ENCODE peak calls at places on chromosomes 4 and X, in seven cellular contexts. Q is NCI-H1105, I is NCI-H774, P is AG10803, S is HEK293T, O is dorsolateral prefrontal cortex, M is astrocyte of the spinal cord. B is an unnamed sample.

GRCh38 chr4:76830612-76831474 is 67.1 kb downstream of the SOWAHB start:
- DNase-seq in Q (peak), I (peak), P (peak), S (peak), O (no peak), M (peak), B (peak)

GRCh38 chr4:151325320-151326246 is at the start of gene SH3D19:
- DNase-seq in Q (peak), I (peak), P (peak), S (peak), O (peak), M (peak), B (peak)

GRCh38 chr4:3257691-3258482 is 8.9 kb downstream of the MSANTD1 start:
- DNase-seq in Q (no peak), I (no peak), P (peak), S (no peak), O (peak), M (peak), B (peak)

GRCh38 chr4:136893638-136894037 is 638.7 kb downstream of the PCDH18 start:
- DNase-seq in Q (no peak), I (no peak), P (no peak), S (no peak), O (no peak), M (no peak), B (peak)

GRCh38 chr4:127045872-127046271 is 586.9 kb upstream of the INTU start:
- DNase-seq in Q (no peak), I (no peak), P (no peak), S (no peak), O (no peak), M (no peak), B (peak)

GRCh38 chrX:72568406-72569092 is 4.1 kb downstream of the HDAC8 start:
- DNase-seq in Q (no peak), I (no peak), P (no peak), S (no peak), O (no peak), M (peak), B (peak)

GRCh38 chr4:8552581-8553205 is 27.5 kb upstream of the GPR78 start:
- DNase-seq in Q (no peak), I (no peak), P (no peak), S (no peak), O (no peak), M (no peak), B (no peak)

GRCh38 chr4:155569471-155569870 is 97.2 kb upstream of the GUCY1A1 start:
- DNase-seq in Q (no peak), I (no peak), P (no peak), S (no peak), O (no peak), M (no peak), B (no peak)

GRCh38 chrX:15334561-15334960 is 762 bp downstream of the PIGA start:
- DNase-seq in Q (no peak), I (no peak), P (peak), S (no peak), O (no peak), M (peak), B (peak)

GRCh38 chrX:119693996-119694451 is 1.1 kb upstream of the SEPTIN6 start:
- DNase-seq in Q (no peak), I (no peak), P (no peak), S (no peak), O (no peak), M (no peak), B (no peak)

GRCh38 chrX:41412261-41413167 is 34.6 kb upstream of the NYX start:
- DNase-seq in Q (no peak), I (no peak), P (no peak), S (no peak), O (no peak), M (no peak), B (no peak)

GRCh38 chr4:107392951-107393350 is 327.1 kb downstream of the PAPSS1 start:
- DNase-seq in Q (no peak), I (no peak), P (peak), S (no peak), O (no peak), M (peak), B (peak)

GRCh38 chr4:115711575-115711974 is 598.2 kb upstream of the NDST4 start:
- DNase-seq in Q (no peak), I (no peak), P (no peak), S (peak), O (no peak), M (no peak), B (no peak)

GRCh38 chrX:102739642-102740041 is 19.1 kb downstream of the GPRASP3 start:
- DNase-seq in Q (no peak), I (no peak), P (no peak), S (peak), O (no peak), M (peak), B (peak)

GRCh38 chrX:15143050-15143824 is 126.6 kb downstream of the ASB9 start:
- DNase-seq in Q (peak), I (peak), P (peak), S (peak), O (peak), M (peak), B (peak)

GRCh38 chr4:41057456-41057855 is 156.9 kb downstream of the APBB2 start:
- DNase-seq in Q (no peak), I (no peak), P (peak), S (no peak), O (no peak), M (peak), B (peak)

GRCh38 chr4:40264995-40265909 is 68.4 kb downstream of the RHOH start:
- DNase-seq in Q (no peak), I (no peak), P (no peak), S (no peak), O (no peak), M (peak), B (peak)

GRCh38 chr4:87896020-87896621 is 63.4 kb downstream of the MEPE start:
- DNase-seq in Q (no peak), I (no peak), P (peak), S (peak), O (no peak), M (peak), B (peak)

GRCh38 chr4:3269105-3269927 is 20.4 kb downstream of the MSANTD1 start:
- DNase-seq in Q (peak), I (no peak), P (no peak), S (no peak), O (peak), M (no peak), B (no peak)

GRCh38 chr4:76620723-76621463 is 185.9 kb downstream of the SHROOM3 start:
- DNase-seq in Q (no peak), I (no peak), P (no peak), S (no peak), O (no peak), M (no peak), B (no peak)

GRCh38 chrX:72083291-72083690 is 48.4 kb downstream of the RTL5 start:
- DNase-seq in Q (no peak), I (no peak), P (no peak), S (no peak), O (no peak), M (no peak), B (no peak)

GRCh38 chrX:103878466-103879151 is 46.6 kb upstream of the RAB9B start:
- DNase-seq in Q (no peak), I (no peak), P (peak), S (no peak), O (no peak), M (peak), B (peak)

GRCh38 chrX:46814966-46815365 is 21.9 kb upstream of the RP2 start:
- DNase-seq in Q (no peak), I (no peak), P (no peak), S (no peak), O (no peak), M (no peak), B (no peak)

GRCh38 chr4:81722229-81722900 is 250.7 kb upstream of the RASGEF1B start:
- DNase-seq in Q (peak), I (no peak), P (no peak), S (no peak), O (no peak), M (no peak), B (no peak)

GRCh38 chrX:86149089-86149488 is 838 bp downstream of the DACH2 start:
- DNase-seq in Q (no peak), I (no peak), P (no peak), S (no peak), O (no peak), M (no peak), B (no peak)

GRCh38 chr4:173013232-173013932 is 155.2 kb upstream of the GALNT7 start:
- DNase-seq in Q (peak), I (no peak), P (peak), S (peak), O (no peak), M (peak), B (peak)

GRCh38 chr4:27020203-27020602 is 159.6 kb downstream of the STIM2 start:
- DNase-seq in Q (no peak), I (no peak), P (no peak), S (no peak), O (no peak), M (no peak), B (no peak)

GRCh38 chrX:47218920-47219815 is 687 bp downstream of the CDK16 start:
- DNase-seq in Q (no peak), I (peak), P (no peak), S (peak), O (peak), M (no peak), B (no peak)